ENCODE peak calls at places on chromosomes 5 and 9, in six cellular contexts. A is NB4, D is fibroblast of mammary gland, L is keratinocyte, H is HFF-Myc, U is dorsolateral prefrontal cortex. P is an unnamed sample.

GRCh38 chr5:110346893-110347358 is 379.5 kb downstream of the TMEM232 start:
- DNase-seq in A (no peak), D (no peak), L (no peak), H (no peak), U (no peak), P (no peak)

GRCh38 chr5:93578813-93579560 is 2.0 kb downstream of the NR2F1-AS1 start:
- DNase-seq in A (peak), D (peak), L (no peak), H (no peak), U (peak), P (no peak)

GRCh38 chr5:149422429-149423286 is 43.6 kb upstream of the IL17B start:
- DNase-seq in A (peak), D (peak), L (no peak), H (no peak), U (no peak), P (no peak)

GRCh38 chr5:74616236-74617146 is 24.0 kb downstream of the ENC1 start:
- DNase-seq in A (no peak), D (no peak), L (no peak), H (no peak), U (no peak), P (no peak)

GRCh38 chr5:172868924-172869565 is 35.0 kb downstream of the ERGIC1 start:
- DNase-seq in A (no peak), D (peak), L (peak), H (no peak), U (peak), P (peak)

GRCh38 chr9:105053209-105053652 is 125.3 kb upstream of the ABCA1 start:
- DNase-seq in A (peak), D (peak), L (no peak), H (no peak), U (no peak), P (peak)

GRCh38 chr5:178349147-178349527 is 116.5 kb upstream of the PHYKPL start:
- DNase-seq in A (no peak), D (no peak), L (no peak), H (no peak), U (no peak), P (no peak)

GRCh38 chr5:101062902-101063301 is 159.8 kb upstream of the ST8SIA4 start:
- DNase-seq in A (no peak), D (no peak), L (no peak), H (no peak), U (no peak), P (no peak)

GRCh38 chr5:151183451-151184245 is 26.1 kb upstream of the ANXA6 start:
- DNase-seq in A (no peak), D (peak), L (no peak), H (no peak), U (no peak), P (no peak)

GRCh38 chr9:926976-927375 is 49.5 kb upstream of the DMRT3 start:
- DNase-seq in A (no peak), D (no peak), L (no peak), H (no peak), U (no peak), P (no peak)

GRCh38 chr9:137309368-137310189 is 7.5 kb upstream of the NRARP start:
- DNase-seq in A (no peak), D (no peak), L (no peak), H (no peak), U (no peak), P (no peak)

GRCh38 chr5:126808619-126809018 is 31.7 kb downstream of the LMNB1 start:
- DNase-seq in A (peak), D (peak), L (no peak), H (peak), U (no peak), P (no peak)

DNA sequence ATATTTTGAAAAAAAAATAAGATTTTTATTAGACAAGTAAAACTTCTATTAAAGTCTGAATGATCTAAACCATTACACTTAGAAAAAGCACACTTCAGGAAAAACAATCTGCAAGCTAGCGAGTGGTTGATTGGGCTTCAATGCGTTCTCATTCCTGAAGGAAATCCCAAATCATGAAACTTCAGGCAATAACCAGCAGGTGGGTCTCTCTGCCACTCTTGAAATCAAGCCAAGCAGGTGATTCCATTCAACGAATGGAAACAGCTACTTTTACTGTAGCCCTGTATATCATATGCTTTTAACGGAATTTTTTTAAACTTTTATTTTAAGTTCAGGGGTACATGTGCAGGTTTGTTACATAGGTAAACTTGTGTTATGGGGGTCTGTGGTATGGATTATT is 234.5 kb upstream of the TRPM3 start:
- DNase-seq in A (no peak), D (no peak), L (no peak), H (no peak), U (no peak), P (no peak)
- TF ChIP-seq CTCF in A (no peak), D (no peak), L (no peak), H (no peak), U (no peak), P (no peak)

DNA sequence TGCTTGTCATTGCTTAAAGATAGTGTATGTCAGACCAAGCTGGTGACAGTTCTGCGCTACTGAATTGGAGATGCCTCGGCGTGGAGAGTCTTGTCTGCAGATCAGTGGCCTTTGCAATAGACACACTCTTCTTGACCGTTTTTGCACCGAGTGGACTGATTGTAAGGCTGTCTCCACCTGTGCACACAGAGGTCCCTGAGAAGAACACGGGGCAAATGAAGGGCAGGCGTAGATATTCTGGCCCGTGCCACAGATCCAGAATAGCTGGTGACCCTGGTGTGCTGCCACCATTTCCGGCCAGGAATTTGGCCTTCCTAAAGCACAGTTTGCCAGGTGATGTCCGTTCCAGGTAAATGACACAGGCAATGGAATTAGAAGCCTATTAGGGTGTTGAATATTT is 102.4 kb downstream of the TRIO start:
- DNase-seq in A (no peak), D (no peak), L (no peak), H (no peak), U (no peak), P (no peak)
- H3K4me3 ChIP-seq in A (no peak), D (no peak), L (no peak), H (no peak), U (no peak), P (no peak)

DNA sequence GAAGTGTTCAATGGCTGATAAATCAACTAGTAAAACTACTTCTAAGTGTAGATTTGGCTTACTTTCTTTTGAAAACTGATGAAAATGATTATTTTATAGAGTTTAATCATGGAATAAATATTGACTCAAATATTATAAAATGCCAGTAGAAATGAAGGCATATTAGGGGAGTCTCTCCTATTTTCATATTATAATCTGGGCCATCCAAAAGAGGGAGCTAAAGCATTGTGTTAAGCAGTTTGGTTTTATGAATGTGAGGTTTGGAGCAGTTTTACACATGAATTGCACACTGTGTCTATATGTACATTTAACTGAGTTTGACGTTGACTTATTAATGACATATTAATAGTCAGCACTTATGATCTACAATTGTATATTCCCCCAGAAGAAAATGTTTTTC is 17.4 kb downstream of the CDH9 start:
- DNase-seq in A (peak), D (peak), L (no peak), H (no peak), U (no peak), P (no peak)
- TF ChIP-seq CTCF in A (no peak), D (peak), L (peak), H (no peak), U (peak), P (peak)

GRCh38 chr5:39605145-39605544 is 180.4 kb upstream of the DAB2 start:
- DNase-seq in A (no peak), D (no peak), L (no peak), H (no peak), U (no peak), P (no peak)
- H3K4me3 ChIP-seq in A (no peak), D (no peak), L (no peak), H (no peak), U (no peak), P (no peak)

DNA sequence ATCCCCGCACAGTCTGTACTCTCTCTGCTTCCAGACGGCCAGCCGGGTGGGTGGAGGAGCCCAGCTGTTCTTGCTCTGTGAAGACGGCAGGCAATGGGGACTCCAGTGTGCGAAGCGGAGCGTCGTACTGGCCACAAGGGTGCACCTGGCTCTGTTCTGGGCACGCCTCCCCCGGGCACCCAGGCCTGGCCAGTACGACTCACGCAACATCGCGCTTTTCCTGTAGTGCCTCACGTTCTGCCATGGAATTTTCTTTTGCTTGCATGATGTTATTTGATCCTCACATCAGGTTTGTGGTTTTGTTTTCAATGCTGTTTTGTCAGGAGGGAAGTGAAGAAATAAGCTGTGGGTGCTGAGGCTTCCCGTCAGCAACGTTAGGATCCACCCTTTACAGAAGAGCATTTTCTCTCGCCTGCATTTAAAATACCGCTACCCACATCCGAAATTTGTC is 311.7 kb downstream of the TRIM36 start:
- DNase-seq in A (peak), D (no peak), L (no peak), H (no peak), U (peak), P (no peak)
- TF ChIP-seq CTCF in A (no peak), D (no peak), L (no peak), H (no peak), U (no peak), P (no peak)

GRCh38 chr9:120893585-120893857 is 16.5 kb upstream of the PHF19 start:
- DNase-seq in A (no peak), D (peak), L (no peak), H (no peak), U (no peak), P (no peak)

GRCh38 chr9:120892177-120892747 is 15.3 kb upstream of the PHF19 start:
- DNase-seq in A (no peak), D (no peak), L (no peak), H (no peak), U (no peak), P (no peak)

GRCh38 chr9:120892748-120893584 is 16.0 kb upstream of the PHF19 start:
- DNase-seq in A (peak), D (peak), L (no peak), H (peak), U (no peak), P (no peak)

GRCh38 chr9:120894404-120895226 is 17.6 kb upstream of the PHF19 start:
- DNase-seq in A (no peak), D (peak), L (no peak), H (no peak), U (no peak), P (no peak)

GRCh38 chr9:120893917-120894316 is 16.9 kb upstream of the PHF19 start:
- DNase-seq in A (no peak), D (no peak), L (no peak), H (no peak), U (no peak), P (no peak)
- H3K4me3 ChIP-seq in A (no peak), D (no peak), L (no peak), H (no peak), U (no peak), P (no peak)

DNA sequence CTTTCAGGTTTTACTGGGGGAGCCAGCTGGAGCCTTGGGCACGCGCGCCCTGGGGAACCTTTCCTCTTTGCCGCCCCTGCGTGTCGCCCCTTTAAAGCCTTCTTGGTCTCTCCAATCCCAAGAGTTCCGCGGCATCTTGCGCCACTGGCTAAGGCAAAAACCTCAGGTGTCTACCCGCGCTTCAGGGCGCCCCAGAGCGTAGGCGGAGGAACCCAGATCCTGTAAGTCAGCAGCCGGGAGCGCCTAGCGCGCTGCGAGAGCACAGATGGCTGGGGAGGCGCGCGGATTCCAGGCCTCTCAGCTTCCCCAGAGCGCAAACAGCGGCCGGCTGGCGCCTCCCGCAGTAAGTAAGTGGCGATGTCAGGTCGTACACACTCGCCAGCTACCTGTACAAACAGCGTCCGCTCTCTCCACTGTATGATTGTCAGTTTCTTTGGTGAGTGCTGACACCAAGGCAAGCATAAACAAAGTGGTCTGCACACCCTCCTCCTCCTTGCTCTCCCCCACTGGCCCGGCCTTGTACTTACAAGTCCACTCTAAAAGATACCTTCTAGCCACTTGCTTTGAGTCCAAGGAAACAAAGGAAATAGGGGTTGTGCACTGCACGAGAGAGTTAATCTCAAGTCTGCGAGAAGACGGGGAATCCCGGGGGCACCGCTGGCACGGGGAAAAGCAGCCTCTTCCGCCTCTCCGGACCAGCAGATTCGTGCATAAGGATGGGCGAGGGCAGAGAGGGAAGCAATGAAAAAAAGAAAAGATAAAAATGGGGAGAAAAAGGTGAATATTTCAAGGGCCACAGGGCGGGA is 2.9 kb downstream of the HTR1A start:
- DNase-seq in A (no peak), D (peak), L (no peak), H (no peak), U (peak), P (no peak)
- TF ChIP-seq CTCF in A (no peak), D (no peak), L (no peak), H (no peak), U (peak), P (peak)

GRCh38 chr5:52789867-52790266 is 2.2 kb downstream of the ITGA1 start:
- DNase-seq in A (no peak), D (no peak), L (no peak), H (no peak), U (no peak), P (no peak)
- H3K4me3 ChIP-seq in A (no peak), D (no peak), L (no peak), H (no peak), U (no peak), P (no peak)

GRCh38 chr9:124392855-124393460 is 22.3 kb downstream of the PSMB7 start:
- DNase-seq in A (peak), D (peak), L (peak), H (peak), U (peak), P (peak)
- TF ChIP-seq CTCF in A (peak), D (peak), L (peak), H (peak), U (peak), P (peak)

P was measured in epithelial cell of proximal tubule.